ENCODE peak calls at places on chromosomes 7 and 10, in nine cellular contexts. One of them, this sample, is unnamed.

GRCh38 chr7:99798972-99799371 is 15.0 kb upstream of the CYP3A4 start:
- DNase-seq in NB4: no peak
- DNase-seq in effector memory CD8-positive, alpha-beta T cell: no peak
- DNase-seq in hippocampal formation: no peak
- DNase-seq in fibroblast of pulmonary artery: no peak
- DNase-seq in GM04504: no peak
- DNase-seq in ovary: no peak
- DNase-seq in naive thymus-derived CD8-positive, alpha-beta T cell: no peak
- DNase-seq in GM12891: no peak
- DNase-seq in this sample: no peak

GRCh38 chr7:69597278-69598076 is 798 bp upstream of the AUTS2 start:
- DNase-seq in ovary: no peak
- DNase-seq in fibroblast of pulmonary artery: no peak
- DNase-seq in GM04504: no peak
- DNase-seq in naive thymus-derived CD8-positive, alpha-beta T cell: peak; percentile 17
- DNase-seq in hippocampal formation: no peak
- DNase-seq in GM12891: no peak
- DNase-seq in NB4: peak; percentile 93
- DNase-seq in effector memory CD8-positive, alpha-beta T cell: peak; percentile 8
- DNase-seq in this sample: peak; percentile 18

GRCh38 chr7:28708458-28708951 is 249.6 kb downstream of the TRIL start:
- DNase-seq in naive thymus-derived CD8-positive, alpha-beta T cell: no peak
- DNase-seq in hippocampal formation: peak; percentile 86
- DNase-seq in ovary: no peak
- DNase-seq in effector memory CD8-positive, alpha-beta T cell: no peak
- DNase-seq in GM04504: no peak
- DNase-seq in GM12891: no peak
- DNase-seq in NB4: no peak
- DNase-seq in fibroblast of pulmonary artery: no peak
- DNase-seq in this sample: no peak

GRCh38 chr7:151756076-151756731 is 120.7 kb downstream of the PRKAG2 start:
- DNase-seq in GM12891: no peak
- DNase-seq in NB4: peak; percentile 74
- DNase-seq in fibroblast of pulmonary artery: peak; percentile 39
- DNase-seq in ovary: no peak
- DNase-seq in hippocampal formation: no peak
- DNase-seq in naive thymus-derived CD8-positive, alpha-beta T cell: peak; percentile 63
- DNase-seq in GM04504: no peak
- DNase-seq in effector memory CD8-positive, alpha-beta T cell: peak; percentile 19
- DNase-seq in this sample: no peak

GRCh38 chr7:13979671-13980438 is 9.6 kb downstream of the ETV1 start:
- DNase-seq in GM04504: no peak
- DNase-seq in naive thymus-derived CD8-positive, alpha-beta T cell: no peak
- DNase-seq in hippocampal formation: no peak
- DNase-seq in fibroblast of pulmonary artery: peak; percentile 62
- DNase-seq in effector memory CD8-positive, alpha-beta T cell: no peak
- DNase-seq in GM12891: no peak
- DNase-seq in ovary: no peak
- DNase-seq in NB4: no peak
- DNase-seq in this sample: no peak

GRCh38 chr7:46360811-46361210 is 439.7 kb upstream of the IGFBP3 start:
- DNase-seq in GM04504: no peak
- DNase-seq in naive thymus-derived CD8-positive, alpha-beta T cell: no peak
- DNase-seq in effector memory CD8-positive, alpha-beta T cell: no peak
- DNase-seq in ovary: no peak
- DNase-seq in GM12891: no peak
- DNase-seq in fibroblast of pulmonary artery: no peak
- DNase-seq in NB4: no peak
- DNase-seq in hippocampal formation: no peak
- DNase-seq in this sample: no peak

GRCh38 chr7:100632951-100633717 is 8.2 kb downstream of the TFR2 start:
- DNase-seq in GM12891: no peak
- DNase-seq in NB4: peak; percentile 66
- DNase-seq in naive thymus-derived CD8-positive, alpha-beta T cell: peak; percentile 50
- DNase-seq in ovary: no peak
- DNase-seq in fibroblast of pulmonary artery: peak; percentile 24
- DNase-seq in effector memory CD8-positive, alpha-beta T cell: peak; percentile 53
- DNase-seq in hippocampal formation: no peak
- DNase-seq in GM04504: no peak
- DNase-seq in this sample: peak; percentile 26

GRCh38 chr10:68271104-68271882 is 39.4 kb upstream of the ATOH7 start:
- DNase-seq in effector memory CD8-positive, alpha-beta T cell: no peak
- DNase-seq in naive thymus-derived CD8-positive, alpha-beta T cell: no peak
- DNase-seq in GM12891: no peak
- DNase-seq in NB4: no peak
- DNase-seq in ovary: no peak
- DNase-seq in hippocampal formation: no peak
- DNase-seq in GM04504: no peak
- DNase-seq in fibroblast of pulmonary artery: peak; percentile 82
- DNase-seq in this sample: no peak

GRCh38 chr10:124665980-124666379 is 78.2 kb downstream of the FAM53B start:
- DNase-seq in NB4: no peak
- DNase-seq in naive thymus-derived CD8-positive, alpha-beta T cell: no peak
- DNase-seq in effector memory CD8-positive, alpha-beta T cell: no peak
- DNase-seq in GM04504: no peak
- DNase-seq in GM12891: no peak
- DNase-seq in fibroblast of pulmonary artery: no peak
- DNase-seq in hippocampal formation: no peak
- DNase-seq in ovary: no peak
- DNase-seq in this sample: no peak